ENCODE peak calls at places on chromosomes 7 and 10, in seven cellular contexts. C, B, F, Q, L, M and J are unnamed samples.

GRCh38 chr10:120285408-120285807 is 171.6 kb upstream of the PLPP4 start:
- DNase-seq in C (no peak), B (no peak), F (no peak), Q (no peak), L (no peak), M (no peak), J (no peak)

GRCh38 chr10:86506499-86506898 is 15.1 kb downstream of the WAPL start:
- DNase-seq in C (no peak), B (peak; percentile 74), F (no peak), Q (no peak), L (no peak), M (no peak), J (no peak)

GRCh38 chr7:157558875-157559595 is 222.2 kb downstream of the DNAJB6 start:
- DNase-seq in C (no peak), B (no peak), F (no peak), Q (peak; percentile 30), L (no peak), M (no peak), J (peak; percentile 79)

GRCh38 chr10:43479275-43479674 is 42.4 kb downstream of the ZNF487 start:
- DNase-seq in C (no peak), B (no peak), F (no peak), Q (no peak), L (peak; percentile 56), M (peak; percentile 41), J (no peak)

GRCh38 chr10:77622822-77623410 is 14.7 kb downstream of the KCNMA1 start:
- DNase-seq in C (no peak), B (no peak), F (no peak), Q (no peak), L (no peak), M (no peak), J (no peak)

GRCh38 chr7:6257602-6258001 is 14.8 kb downstream of the CYTH3 start:
- DNase-seq in C (no peak), B (no peak), F (no peak), Q (no peak), L (no peak), M (no peak), J (no peak)

GRCh38 chr10:72796042-72796441 is 97.5 kb upstream of the OIT3 start:
- DNase-seq in C (no peak), B (no peak), F (no peak), Q (no peak), L (no peak), M (peak; percentile 34), J (no peak)

GRCh38 chr7:121083790-121084251 is 95.3 kb downstream of the CPED1 start:
- DNase-seq in C (no peak), B (no peak), F (no peak), Q (no peak), L (no peak), M (peak; percentile 51), J (no peak)

GRCh38 chr10:119616879-119617580 is 20.3 kb upstream of the TIAL1 start:
- DNase-seq in C (no peak), B (no peak), F (no peak), Q (no peak), L (no peak), M (no peak), J (peak; percentile 27)

GRCh38 chr7:25732771-25733217 is 419.2 kb upstream of the NFE2L3 start:
- DNase-seq in C (no peak), B (no peak), F (no peak), Q (no peak), L (no peak), M (no peak), J (no peak)

GRCh38 chr10:78741541-78741940 is 327.2 kb upstream of the ZMIZ1 start:
- DNase-seq in C (no peak), B (no peak), F (no peak), Q (no peak), L (no peak), M (peak; percentile 66), J (no peak)

GRCh38 chr10:15068802-15069201 is 19.8 kb downstream of the ACBD7 start:
- DNase-seq in C (no peak), B (no peak), F (no peak), Q (no peak), L (no peak), M (peak; percentile 61), J (no peak)

GRCh38 chr7:112446431-112446830 is 3.8 kb upstream of the IFRD1 start:
- DNase-seq in C (no peak), B (no peak), F (no peak), Q (no peak), L (no peak), M (no peak), J (no peak)

DNA sequence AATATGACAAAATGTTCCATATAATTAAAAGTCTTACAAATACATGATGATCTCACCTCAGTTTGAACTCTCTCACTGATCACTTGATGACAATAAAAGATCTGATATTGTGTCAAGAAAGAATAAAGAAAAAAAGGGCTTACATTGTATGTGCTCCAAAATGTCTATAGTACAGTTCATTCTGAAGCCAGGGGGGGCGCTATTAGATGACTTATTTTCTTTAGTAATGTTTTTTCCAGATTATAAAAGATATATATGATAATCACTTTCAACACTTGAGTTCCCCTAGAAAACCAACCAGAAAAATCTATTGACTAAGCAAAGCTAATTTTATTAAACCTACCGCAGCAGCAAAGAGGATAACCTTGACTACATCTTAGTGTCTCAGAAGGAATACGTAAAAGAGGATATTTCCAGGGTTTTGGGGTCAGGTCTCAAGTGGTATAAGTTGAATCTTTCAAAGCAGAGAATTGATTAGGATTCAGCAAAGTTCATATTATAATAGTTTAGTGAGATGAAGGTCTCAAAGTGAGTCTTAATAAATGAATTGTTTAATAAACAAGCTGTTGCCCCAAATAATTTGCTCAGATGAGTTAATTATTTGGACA is 55.8 kb downstream of the PTN start:
- DNase-seq in C (no peak), B (no peak), F (no peak), Q (no peak), L (no peak), M (peak; percentile 12), J (no peak)
- TF ChIP-seq CTCF in C (no peak), B (peak; percentile 74), F (no peak), Q (no peak), L (peak; percentile 24), M (peak; percentile 44), J (peak; percentile 71)

GRCh38 chr7:76513817-76514799 is 3.8 kb downstream of the UPK3B start:
- DNase-seq in C (peak; percentile 16), B (no peak), F (no peak), Q (peak; percentile 57), L (no peak), M (no peak), J (no peak)

GRCh38 chr7:76515999-76516443 is 5.7 kb downstream of the UPK3B start:
- DNase-seq in C (peak; percentile 49), B (peak; percentile 17), F (no peak), Q (peak; percentile 61), L (no peak), M (peak; percentile 23), J (no peak)

GRCh38 chr7:76514926-76515325 is 4.6 kb downstream of the UPK3B start:
- DNase-seq in C (peak; percentile 16), B (no peak), F (no peak), Q (no peak), L (no peak), M (no peak), J (peak; percentile 78)

GRCh38 chr7:76509931-76510877 is at the start of gene UPK3B:
- DNase-seq in C (no peak), B (no peak), F (no peak), Q (peak; percentile 63), L (no peak), M (no peak), J (peak; percentile 90)

DNA sequence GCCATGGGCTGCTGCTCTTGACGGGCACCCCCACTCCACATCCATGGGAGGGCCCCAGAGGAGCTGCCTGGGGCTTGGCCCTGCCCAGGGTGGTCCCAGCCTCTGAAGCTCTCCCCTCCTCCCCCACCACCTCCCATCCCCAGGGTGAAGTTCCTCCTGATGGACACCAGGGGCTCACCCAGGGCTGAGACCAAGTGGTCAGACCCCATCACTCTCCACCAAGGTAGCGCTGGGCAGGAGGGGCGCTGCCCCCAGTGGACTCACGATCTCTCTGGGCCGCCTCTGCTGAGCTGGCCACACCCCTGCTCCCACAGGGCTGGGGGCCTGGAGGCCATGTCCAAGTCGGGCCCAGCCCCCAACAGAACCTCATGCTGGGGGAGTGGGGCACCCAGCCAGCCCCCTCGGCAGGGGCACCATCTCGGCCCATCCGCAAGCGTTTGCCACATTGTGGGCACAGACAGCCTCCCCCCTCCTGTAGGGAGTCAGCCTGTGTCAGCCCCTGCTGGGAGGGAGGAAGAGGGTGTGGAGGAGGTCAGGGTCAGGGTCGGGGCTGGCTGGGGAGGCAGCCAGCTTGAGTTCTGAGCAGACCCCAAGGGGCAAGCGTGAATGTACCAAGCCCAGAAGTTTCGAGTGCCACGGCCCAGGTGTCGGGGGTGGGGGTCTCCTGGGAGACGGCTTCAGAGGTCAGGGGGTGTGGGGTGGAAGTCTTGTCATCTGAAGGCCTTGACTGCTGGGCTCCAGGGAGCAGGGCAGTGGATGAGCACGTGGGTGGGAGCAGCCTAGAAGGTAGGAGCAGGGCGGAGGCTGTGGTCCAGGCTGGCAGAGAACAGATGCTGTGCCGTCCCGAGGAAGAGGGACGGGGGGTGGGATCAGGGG is 2.8 kb downstream of the UPK3B start:
- DNase-seq in C (peak; percentile 22), B (no peak), F (no peak), Q (peak; percentile 62), L (no peak), M (no peak), J (peak; percentile 80)
- TF ChIP-seq CTCF in C (no peak), B (peak; percentile 32), F (peak; percentile 21), Q (no peak), L (peak; percentile 38), M (peak; percentile 26), J (peak; percentile 66)

GRCh38 chr7:2715341-2716231 is 27.6 kb downstream of the AMZ1 start:
- DNase-seq in C (no peak), B (peak; percentile 36), F (no peak), Q (no peak), L (no peak), M (peak; percentile 57), J (no peak)

GRCh38 chr7:2714636-2715035 is 26.6 kb downstream of the AMZ1 start:
- DNase-seq in C (no peak), B (no peak), F (no peak), Q (no peak), L (no peak), M (no peak), J (no peak)

GRCh38 chr7:2713978-2714377 is 26.0 kb downstream of the AMZ1 start:
- DNase-seq in C (no peak), B (no peak), F (no peak), Q (no peak), L (no peak), M (no peak), J (no peak)

GRCh38 chr7:2711895-2712675 is 24.1 kb downstream of the AMZ1 start:
- DNase-seq in C (no peak), B (no peak), F (no peak), Q (no peak), L (no peak), M (no peak), J (no peak)

GRCh38 chr7:2713370-2713769 is 25.4 kb downstream of the AMZ1 start:
- DNase-seq in C (no peak), B (no peak), F (no peak), Q (no peak), L (no peak), M (no peak), J (no peak)
- TF ChIP-seq CTCF in C (no peak), B (peak; percentile 33), F (no peak), Q (no peak), L (no peak), M (no peak), J (peak; percentile 65)

DNA sequence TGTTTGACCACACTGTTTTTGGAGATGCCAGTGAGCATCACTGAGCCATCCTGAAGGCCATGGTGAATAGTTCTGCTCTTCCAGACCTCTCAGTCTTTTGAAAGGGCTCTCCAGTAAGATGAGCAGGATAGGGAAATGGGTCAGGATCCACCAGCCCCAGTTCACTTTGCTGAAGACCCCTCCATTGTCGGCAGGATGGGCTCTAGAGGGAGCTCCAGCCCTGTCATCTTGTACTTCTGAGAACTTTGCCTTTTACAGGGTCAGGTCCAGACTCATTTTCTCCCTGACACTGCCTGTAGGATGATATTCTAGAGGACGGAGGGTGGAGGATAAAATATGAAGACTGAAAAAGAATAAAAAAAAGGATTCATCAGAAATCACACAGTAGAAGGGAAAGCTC is 13.1 kb downstream of the LHFPL3 start:
- DNase-seq in C (no peak), B (peak; percentile 7), F (no peak), Q (no peak), L (no peak), M (no peak), J (no peak)
- TF ChIP-seq CTCF in C (no peak), B (peak; percentile 65), F (no peak), Q (no peak), L (no peak), M (no peak), J (peak; percentile 12)